ENCODE peak calls at places on chromosome 1, in seven cellular contexts. L is HTR-8/SVneo, O is NCI-H1092, P is H9, Y is GM12864, U is keratinocyte, D is Ammon's horn. V is an unnamed sample.

GRCh38 chr1:195981448-195982139 is 626.6 kb downstream of the KCNT2 start:
- DNase-seq in U (no peak), P (no peak), L (no peak), Y (no peak), D (no peak), O (no peak), V (no peak)

GRCh38 chr1:238558156-238558555 is 667.4 kb upstream of the ZP4 start:
- DNase-seq in L (peak), P (no peak), Y (no peak), D (no peak), O (no peak), U (no peak), V (no peak)

GRCh38 chr1:210257698-210258395 is 25.3 kb downstream of the SERTAD4 start:
- DNase-seq in D (no peak), U (no peak), Y (no peak), O (no peak), P (no peak), L (no peak), V (no peak)

GRCh38 chr1:239363920-239364319 is 22.4 kb upstream of the CHRM3 start:
- DNase-seq in Y (no peak), U (no peak), O (no peak), P (no peak), D (no peak), L (no peak), V (no peak)

GRCh38 chr1:119188926-119189325 is 48.5 kb upstream of the WARS2 start:
- DNase-seq in P (no peak), L (no peak), Y (no peak), U (no peak), D (no peak), O (no peak), V (no peak)

GRCh38 chr1:71228727-71229371 is 148.0 kb upstream of the ZRANB2 start:
- DNase-seq in P (peak), D (peak), O (no peak), L (no peak), Y (no peak), U (no peak), V (no peak)

GRCh38 chr1:46721806-46722205 is 2.9 kb upstream of the EFCAB14 start:
- DNase-seq in O (no peak), L (no peak), D (no peak), U (no peak), P (no peak), Y (no peak), V (no peak)

GRCh38 chr1:195970209-195970608 is 638.0 kb downstream of the KCNT2 start:
- DNase-seq in L (no peak), U (no peak), D (no peak), P (no peak), Y (no peak), O (no peak), V (no peak)

GRCh38 chr1:203548917-203549708 is 55.2 kb downstream of the OPTC start:
- DNase-seq in D (no peak), P (peak), U (no peak), O (no peak), L (no peak), Y (no peak), V (no peak)

GRCh38 chr1:62294211-62294610 is 25.0 kb downstream of the KANK4 start:
- DNase-seq in P (peak), L (peak), D (peak), U (no peak), O (no peak), Y (no peak), V (no peak)

GRCh38 chr1:235326719-235327558 is 1.0 kb downstream of the ARID4B start:
- DNase-seq in U (no peak), Y (peak), O (peak), D (peak), P (peak), L (no peak), V (peak)

GRCh38 chr1:223258751-223259177 is 105.2 kb downstream of the SUSD4 start:
- DNase-seq in P (no peak), L (peak), D (no peak), Y (no peak), O (no peak), U (no peak), V (no peak)

GRCh38 chr1:154219511-154219910 is 1.2 kb upstream of the UBAP2L start:
- DNase-seq in U (no peak), L (no peak), P (no peak), Y (no peak), D (peak), O (no peak), V (no peak)

GRCh38 chr1:27668808-27669723 is 2.9 kb downstream of the IFI6 start:
- DNase-seq in Y (no peak), P (peak), L (peak), O (peak), U (no peak), D (peak), V (peak)

GRCh38 chr1:111852216-111852615 is 96.5 kb downstream of the DDX20 start:
- DNase-seq in P (no peak), O (peak), Y (no peak), L (no peak), D (no peak), U (no peak), V (no peak)